ENCODE peak calls at places on chromosome 9, in ten cellular contexts. One of them, this sample, is unnamed.

GRCh38 chr9:94085062-94085639 is 887 bp downstream of the PTPDC1 start:
- DNase-seq in MM.1S: no peak
- DNase-seq in ovary: no peak
- DNase-seq in psoas muscle: no peak
- DNase-seq in activated CD8-positive, alpha-beta T cell treated with anti-CD3 and anti-CD28 coated beads for 36 hours: no peak
- DNase-seq in cardiac muscle cell: peak; percentile 34
- DNase-seq in H1: peak; percentile 27
- DNase-seq in astrocyte: peak; percentile 74
- DNase-seq in gastrocnemius medialis: no peak
- DNase-seq in HFFc6: no peak
- DNase-seq in this sample: no peak

GRCh38 chr9:136438548-136438908 is 1.1 kb downstream of the INPP5E start:
- DNase-seq in MM.1S: no peak
- DNase-seq in ovary: no peak
- DNase-seq in psoas muscle: no peak
- DNase-seq in activated CD8-positive, alpha-beta T cell treated with anti-CD3 and anti-CD28 coated beads for 36 hours: peak; percentile 27
- DNase-seq in cardiac muscle cell: peak; percentile 26
- DNase-seq in H1: no peak
- DNase-seq in astrocyte: no peak
- DNase-seq in gastrocnemius medialis: no peak
- DNase-seq in HFFc6: no peak
- DNase-seq in this sample: peak; percentile 57

GRCh38 chr9:108049026-108049591 is 559.5 kb upstream of the KLF4 start:
- DNase-seq in MM.1S: no peak
- DNase-seq in ovary: no peak
- DNase-seq in psoas muscle: no peak
- DNase-seq in activated CD8-positive, alpha-beta T cell treated with anti-CD3 and anti-CD28 coated beads for 36 hours: no peak
- DNase-seq in cardiac muscle cell: peak; percentile 91
- DNase-seq in H1: no peak
- DNase-seq in astrocyte: peak; percentile 96
- DNase-seq in gastrocnemius medialis: no peak
- DNase-seq in HFFc6: peak; percentile 92
- DNase-seq in this sample: no peak

GRCh38 chr9:37904647-37905505 is 949 bp upstream of the SLC25A51 start:
- DNase-seq in MM.1S: peak; percentile 34
- DNase-seq in ovary: peak; percentile 33
- DNase-seq in psoas muscle: no peak
- DNase-seq in activated CD8-positive, alpha-beta T cell treated with anti-CD3 and anti-CD28 coated beads for 36 hours: peak; percentile 35
- DNase-seq in cardiac muscle cell: peak; percentile 66
- DNase-seq in H1: no peak
- DNase-seq in astrocyte: no peak
- DNase-seq in gastrocnemius medialis: no peak
- DNase-seq in HFFc6: no peak
- DNase-seq in this sample: peak; percentile 25

GRCh38 chr9:136002886-136003285 is 41.7 kb upstream of the UBAC1 start:
- DNase-seq in MM.1S: no peak
- DNase-seq in ovary: no peak
- DNase-seq in psoas muscle: peak; percentile 78
- DNase-seq in activated CD8-positive, alpha-beta T cell treated with anti-CD3 and anti-CD28 coated beads for 36 hours: no peak
- DNase-seq in cardiac muscle cell: no peak
- DNase-seq in H1: no peak
- DNase-seq in astrocyte: no peak
- DNase-seq in gastrocnemius medialis: peak; percentile 51
- DNase-seq in HFFc6: no peak
- DNase-seq in this sample: no peak

GRCh38 chr9:117485176-117485575 is 70.3 kb upstream of the ASTN2 start:
- DNase-seq in MM.1S: peak; percentile 57
- DNase-seq in ovary: no peak
- DNase-seq in psoas muscle: no peak
- DNase-seq in activated CD8-positive, alpha-beta T cell treated with anti-CD3 and anti-CD28 coated beads for 36 hours: no peak
- DNase-seq in cardiac muscle cell: no peak
- DNase-seq in H1: peak; percentile 34
- DNase-seq in astrocyte: no peak
- DNase-seq in gastrocnemius medialis: no peak
- DNase-seq in HFFc6: peak; percentile 14
- DNase-seq in this sample: no peak

GRCh38 chr9:127953768-127954505 is 16.3 kb upstream of the DPM2 start:
- DNase-seq in MM.1S: no peak
- DNase-seq in ovary: no peak
- DNase-seq in psoas muscle: no peak
- DNase-seq in activated CD8-positive, alpha-beta T cell treated with anti-CD3 and anti-CD28 coated beads for 36 hours: peak; percentile 60
- DNase-seq in cardiac muscle cell: no peak
- DNase-seq in H1: no peak
- DNase-seq in astrocyte: no peak
- DNase-seq in gastrocnemius medialis: no peak
- DNase-seq in HFFc6: no peak
- DNase-seq in this sample: no peak

GRCh38 chr9:79684711-79685575 is 113.2 kb downstream of the TLE4 start:
- DNase-seq in MM.1S: no peak
- DNase-seq in ovary: no peak
- DNase-seq in psoas muscle: no peak
- DNase-seq in activated CD8-positive, alpha-beta T cell treated with anti-CD3 and anti-CD28 coated beads for 36 hours: no peak
- DNase-seq in cardiac muscle cell: no peak
- DNase-seq in H1: no peak
- DNase-seq in astrocyte: peak; percentile 53
- DNase-seq in gastrocnemius medialis: no peak
- DNase-seq in HFFc6: no peak
- DNase-seq in this sample: no peak

GRCh38 chr9:128724744-128725211 is 851 bp upstream of the ZDHHC12 start:
- DNase-seq in MM.1S: peak; percentile 57
- DNase-seq in ovary: peak; percentile 77
- DNase-seq in psoas muscle: peak; percentile 82
- DNase-seq in activated CD8-positive, alpha-beta T cell treated with anti-CD3 and anti-CD28 coated beads for 36 hours: peak; percentile 58
- DNase-seq in cardiac muscle cell: peak; percentile 87
- DNase-seq in H1: peak; percentile 73
- DNase-seq in astrocyte: peak; percentile 68
- DNase-seq in gastrocnemius medialis: peak; percentile 63
- DNase-seq in HFFc6: peak; percentile 83
- DNase-seq in this sample: peak; percentile 80

GRCh38 chr9:91162311-91162710 is 199.4 kb downstream of the AUH start:
- DNase-seq in MM.1S: no peak
- DNase-seq in ovary: no peak
- DNase-seq in psoas muscle: no peak
- DNase-seq in activated CD8-positive, alpha-beta T cell treated with anti-CD3 and anti-CD28 coated beads for 36 hours: peak; percentile 72
- DNase-seq in cardiac muscle cell: no peak
- DNase-seq in H1: no peak
- DNase-seq in astrocyte: peak; percentile 26
- DNase-seq in gastrocnemius medialis: no peak
- DNase-seq in HFFc6: peak; percentile 37
- DNase-seq in this sample: no peak

GRCh38 chr9:14210428-14210827 is 103.5 kb downstream of the NFIB start:
- DNase-seq in MM.1S: no peak
- DNase-seq in ovary: no peak
- DNase-seq in psoas muscle: no peak
- DNase-seq in activated CD8-positive, alpha-beta T cell treated with anti-CD3 and anti-CD28 coated beads for 36 hours: no peak
- DNase-seq in cardiac muscle cell: no peak
- DNase-seq in H1: no peak
- DNase-seq in astrocyte: no peak
- DNase-seq in gastrocnemius medialis: no peak
- DNase-seq in HFFc6: no peak
- DNase-seq in this sample: no peak

GRCh38 chr9:37004424-37004935 is 29.6 kb downstream of the PAX5 start:
- DNase-seq in MM.1S: no peak
- DNase-seq in ovary: no peak
- DNase-seq in psoas muscle: no peak
- DNase-seq in activated CD8-positive, alpha-beta T cell treated with anti-CD3 and anti-CD28 coated beads for 36 hours: no peak
- DNase-seq in cardiac muscle cell: no peak
- DNase-seq in H1: no peak
- DNase-seq in astrocyte: no peak
- DNase-seq in gastrocnemius medialis: no peak
- DNase-seq in HFFc6: no peak
- DNase-seq in this sample: peak; percentile 50

GRCh38 chr9:91810286-91810905 is 139.6 kb downstream of the ROR2 start:
- DNase-seq in MM.1S: no peak
- DNase-seq in ovary: no peak
- DNase-seq in psoas muscle: peak; percentile 18
- DNase-seq in activated CD8-positive, alpha-beta T cell treated with anti-CD3 and anti-CD28 coated beads for 36 hours: no peak
- DNase-seq in cardiac muscle cell: no peak
- DNase-seq in H1: no peak
- DNase-seq in astrocyte: no peak
- DNase-seq in gastrocnemius medialis: no peak
- DNase-seq in HFFc6: no peak
- DNase-seq in this sample: no peak

GRCh38 chr9:96495341-96495740 is 45.4 kb downstream of the HABP4 start:
- DNase-seq in MM.1S: no peak
- DNase-seq in ovary: no peak
- DNase-seq in psoas muscle: no peak
- DNase-seq in activated CD8-positive, alpha-beta T cell treated with anti-CD3 and anti-CD28 coated beads for 36 hours: no peak
- DNase-seq in cardiac muscle cell: peak; percentile 91
- DNase-seq in H1: no peak
- DNase-seq in astrocyte: peak; percentile 97
- DNase-seq in gastrocnemius medialis: no peak
- DNase-seq in HFFc6: peak; percentile 71
- DNase-seq in this sample: no peak

GRCh38 chr9:105449081-105449480 is 1.2 kb downstream of the FSD1L start:
- DNase-seq in MM.1S: no peak
- DNase-seq in ovary: no peak
- DNase-seq in psoas muscle: no peak
- DNase-seq in activated CD8-positive, alpha-beta T cell treated with anti-CD3 and anti-CD28 coated beads for 36 hours: no peak
- DNase-seq in cardiac muscle cell: no peak
- DNase-seq in H1: no peak
- DNase-seq in astrocyte: peak; percentile 55
- DNase-seq in gastrocnemius medialis: no peak
- DNase-seq in HFFc6: no peak
- DNase-seq in this sample: no peak

GRCh38 chr9:12817702-12818101 is 42.9 kb downstream of the LURAP1L start:
- DNase-seq in MM.1S: no peak
- DNase-seq in ovary: no peak
- DNase-seq in psoas muscle: no peak
- DNase-seq in activated CD8-positive, alpha-beta T cell treated with anti-CD3 and anti-CD28 coated beads for 36 hours: no peak
- DNase-seq in cardiac muscle cell: no peak
- DNase-seq in H1: no peak
- DNase-seq in astrocyte: peak; percentile 71
- DNase-seq in gastrocnemius medialis: no peak
- DNase-seq in HFFc6: no peak
- DNase-seq in this sample: no peak

GRCh38 chr9:79682076-79682736 is 110.4 kb downstream of the TLE4 start:
- DNase-seq in MM.1S: no peak
- DNase-seq in ovary: no peak
- DNase-seq in psoas muscle: no peak
- DNase-seq in activated CD8-positive, alpha-beta T cell treated with anti-CD3 and anti-CD28 coated beads for 36 hours: no peak
- DNase-seq in cardiac muscle cell: peak; percentile 27
- DNase-seq in H1: no peak
- DNase-seq in astrocyte: peak; percentile 76
- DNase-seq in gastrocnemius medialis: no peak
- DNase-seq in HFFc6: no peak
- DNase-seq in this sample: no peak

GRCh38 chr9:4662108-4662988 is at the start of gene PLPP6:
- DNase-seq in MM.1S: peak; percentile 76
- DNase-seq in ovary: peak; percentile 88
- DNase-seq in psoas muscle: peak; percentile 94
- DNase-seq in activated CD8-positive, alpha-beta T cell treated with anti-CD3 and anti-CD28 coated beads for 36 hours: peak; percentile 77
- DNase-seq in cardiac muscle cell: peak; percentile 86
- DNase-seq in H1: peak; percentile 90
- DNase-seq in astrocyte: peak; percentile 64
- DNase-seq in gastrocnemius medialis: peak; percentile 84
- DNase-seq in HFFc6: peak; percentile 86
- DNase-seq in this sample: peak; percentile 88
- TF ChIP-seq CTCF in MM.1S: peak; percentile 57
- TF ChIP-seq CTCF in ovary: peak; percentile 46
- TF ChIP-seq CTCF in psoas muscle: peak; percentile 50
- TF ChIP-seq CTCF in activated CD8-positive, alpha-beta T cell treated with anti-CD3 and anti-CD28 coated beads for 36 hours: no peak
- TF ChIP-seq CTCF in cardiac muscle cell: peak; percentile 47
- TF ChIP-seq CTCF in H1: peak; percentile 55
- TF ChIP-seq CTCF in astrocyte: peak; percentile 11
- TF ChIP-seq CTCF in gastrocnemius medialis: peak; percentile 57
- TF ChIP-seq CTCF in HFFc6: peak; percentile 70
- TF ChIP-seq CTCF in this sample: peak; percentile 33

DNA sequence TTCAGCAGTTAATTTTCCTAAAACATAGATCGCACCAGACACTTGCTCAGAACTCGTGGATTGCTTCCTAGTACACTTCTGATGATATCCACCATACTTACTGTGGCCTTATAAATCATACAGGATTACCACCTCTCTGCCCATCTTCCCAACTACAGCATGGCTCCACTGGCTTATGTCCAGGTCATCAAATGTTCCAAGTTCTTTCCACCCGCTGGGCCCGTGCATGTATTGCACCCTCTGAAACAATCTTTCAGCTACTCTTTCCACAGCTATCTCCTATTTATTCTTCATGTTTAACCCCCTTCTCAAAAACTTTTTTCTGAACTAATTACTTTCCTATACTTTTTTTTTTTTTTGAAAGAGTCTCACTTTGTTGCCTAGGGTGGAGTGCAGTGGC is 18.5 kb downstream of the FBXW2 start:
- DNase-seq in MM.1S: no peak
- DNase-seq in ovary: no peak
- DNase-seq in psoas muscle: no peak
- DNase-seq in activated CD8-positive, alpha-beta T cell treated with anti-CD3 and anti-CD28 coated beads for 36 hours: no peak
- DNase-seq in cardiac muscle cell: no peak
- DNase-seq in H1: no peak
- DNase-seq in astrocyte: no peak
- DNase-seq in gastrocnemius medialis: no peak
- DNase-seq in HFFc6: no peak
- DNase-seq in this sample: no peak
- TF ChIP-seq CTCF in MM.1S: no peak
- TF ChIP-seq CTCF in ovary: no peak
- TF ChIP-seq CTCF in psoas muscle: no peak
- TF ChIP-seq CTCF in activated CD8-positive, alpha-beta T cell treated with anti-CD3 and anti-CD28 coated beads for 36 hours: no peak
- TF ChIP-seq CTCF in cardiac muscle cell: no peak
- TF ChIP-seq CTCF in H1: no peak
- TF ChIP-seq CTCF in astrocyte: no peak
- TF ChIP-seq CTCF in gastrocnemius medialis: no peak
- TF ChIP-seq CTCF in HFFc6: peak; percentile 35
- TF ChIP-seq CTCF in this sample: no peak

DNA sequence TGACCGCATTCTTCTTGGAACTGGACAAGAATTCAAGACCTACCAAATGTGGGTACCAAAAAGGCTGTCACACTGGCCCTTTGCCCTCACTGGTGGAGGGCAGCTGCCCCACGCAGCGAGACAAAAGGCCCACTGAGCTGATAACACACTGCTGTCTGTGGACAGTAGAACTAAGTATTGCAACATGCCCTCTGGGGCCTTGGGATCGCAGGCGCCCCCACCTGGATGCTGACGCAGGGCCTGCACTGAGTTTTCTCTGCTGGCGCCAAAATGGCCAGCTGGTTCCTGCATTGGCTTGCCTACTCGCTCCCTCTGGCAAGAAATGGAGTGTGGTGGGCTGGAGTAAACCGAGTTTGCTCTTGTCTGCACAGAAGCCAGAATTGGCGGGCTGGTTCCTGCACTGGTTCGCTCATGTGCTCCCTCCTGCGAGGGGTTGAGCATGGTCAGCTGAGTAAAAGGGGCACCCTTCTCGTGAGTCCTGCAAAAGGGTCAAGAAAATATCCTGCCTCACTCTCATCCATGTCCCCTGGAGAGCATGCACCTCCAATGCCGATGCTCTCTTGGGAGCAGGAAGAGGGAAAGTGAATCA is 55.7 kb downstream of the NXNL2 start:
- DNase-seq in MM.1S: no peak
- DNase-seq in ovary: no peak
- DNase-seq in psoas muscle: no peak
- DNase-seq in activated CD8-positive, alpha-beta T cell treated with anti-CD3 and anti-CD28 coated beads for 36 hours: peak; percentile 28
- DNase-seq in cardiac muscle cell: no peak
- DNase-seq in H1: peak; percentile 9
- DNase-seq in astrocyte: no peak
- DNase-seq in gastrocnemius medialis: no peak
- DNase-seq in HFFc6: no peak
- DNase-seq in this sample: no peak
- TF ChIP-seq CTCF in MM.1S: no peak
- TF ChIP-seq CTCF in ovary: no peak
- TF ChIP-seq CTCF in psoas muscle: no peak
- TF ChIP-seq CTCF in activated CD8-positive, alpha-beta T cell treated with anti-CD3 and anti-CD28 coated beads for 36 hours: no peak
- TF ChIP-seq CTCF in cardiac muscle cell: no peak
- TF ChIP-seq CTCF in H1: peak; percentile 62
- TF ChIP-seq CTCF in astrocyte: no peak
- TF ChIP-seq CTCF in gastrocnemius medialis: no peak
- TF ChIP-seq CTCF in HFFc6: peak; percentile 55
- TF ChIP-seq CTCF in this sample: no peak

GRCh38 chr9:130110166-130110565 is 56.5 kb downstream of the GPR107 start:
- DNase-seq in MM.1S: no peak
- DNase-seq in ovary: no peak
- DNase-seq in psoas muscle: no peak
- DNase-seq in activated CD8-positive, alpha-beta T cell treated with anti-CD3 and anti-CD28 coated beads for 36 hours: peak; percentile 52
- DNase-seq in cardiac muscle cell: no peak
- DNase-seq in H1: no peak
- DNase-seq in astrocyte: no peak
- DNase-seq in gastrocnemius medialis: no peak
- DNase-seq in HFFc6: no peak
- DNase-seq in this sample: no peak
- TF ChIP-seq CTCF in MM.1S: no peak
- TF ChIP-seq CTCF in ovary: no peak
- TF ChIP-seq CTCF in psoas muscle: no peak
- TF ChIP-seq CTCF in activated CD8-positive, alpha-beta T cell treated with anti-CD3 and anti-CD28 coated beads for 36 hours: peak; percentile 46
- TF ChIP-seq CTCF in cardiac muscle cell: no peak
- TF ChIP-seq CTCF in H1: peak; percentile 67
- TF ChIP-seq CTCF in astrocyte: no peak
- TF ChIP-seq CTCF in gastrocnemius medialis: no peak
- TF ChIP-seq CTCF in HFFc6: peak; percentile 28
- TF ChIP-seq CTCF in this sample: no peak

This sample was measured in GM20000.